ENCODE peak calls at places on chromosomes 7 and 10, in seven cellular contexts. Z, R, T, Q, A, Y and W are unnamed samples.

GRCh38 chr10:546971-547590 is 142.4 kb downstream of the DIP2C start:
- DNase-seq in Q (no peak), A (no peak), R (no peak), Y (no peak), T (no peak), Z (peak), W (no peak)

GRCh38 chr10:115975031-115975430 is 298.0 kb downstream of the GFRA1 start:
- DNase-seq in T (no peak), R (no peak), A (no peak), Y (no peak), Q (no peak), Z (no peak), W (no peak)

GRCh38 chr7:134318443-134318842 is 1.7 kb upstream of the SLC35B4 start:
- DNase-seq in T (no peak), Y (no peak), Q (no peak), Z (no peak), A (no peak), R (no peak), W (no peak)

GRCh38 chr7:130277763-130278643 is 11.3 kb downstream of the CPA2 start:
- DNase-seq in R (peak), T (peak), A (peak), Q (no peak), Y (peak), Z (peak), W (no peak)

GRCh38 chr7:107506683-107507339 is 37.0 kb downstream of the GPR22 start:
- DNase-seq in Q (no peak), R (no peak), Z (no peak), A (no peak), T (no peak), Y (peak), W (no peak)

GRCh38 chr7:55053651-55054226 is 34.9 kb downstream of the EGFR start:
- DNase-seq in Y (no peak), Q (no peak), T (no peak), A (no peak), Z (no peak), R (no peak), W (no peak)

GRCh38 chr7:129686063-129686462 is 74.5 kb downstream of the NRF1 start:
- DNase-seq in T (no peak), Y (no peak), R (no peak), A (no peak), Q (no peak), Z (no peak), W (no peak)

GRCh38 chr10:28807760-28808613 is 130.7 kb downstream of the BAMBI start:
- DNase-seq in R (no peak), A (peak), T (no peak), Z (no peak), Y (no peak), Q (no peak), W (no peak)

GRCh38 chr7:17506090-17506489 is 207.6 kb downstream of the AHR start:
- DNase-seq in Z (no peak), R (no peak), Y (no peak), A (no peak), Q (no peak), T (no peak), W (no peak)

GRCh38 chr10:125066704-125067447 is 93.5 kb downstream of the CTBP2 start:
- DNase-seq in T (no peak), Z (no peak), A (no peak), R (peak), Y (peak), Q (no peak), W (no peak)

GRCh38 chr10:132387723-132388210 is 9.2 kb upstream of the PWWP2B start:
- DNase-seq in Q (peak), T (peak), R (peak), Z (peak), Y (peak), A (peak), W (no peak)

GRCh38 chr10:27344568-27345454 is 104.2 kb upstream of the ACBD5 start:
- DNase-seq in A (no peak), T (no peak), R (no peak), Y (no peak), Q (no peak), Z (no peak), W (no peak)

GRCh38 chr10:122010405-122011050 is 21.6 kb downstream of the TACC2 start:
- DNase-seq in Z (no peak), A (no peak), Q (no peak), R (no peak), T (no peak), Y (no peak), W (no peak)

GRCh38 chr7:1028775-1029636 is 15.3 kb upstream of the GPR146 start:
- DNase-seq in Z (peak), A (peak), T (peak), Q (peak), R (peak), Y (peak), W (peak)

GRCh38 chr7:20466425-20467125 is 135.9 kb downstream of the ITGB8 start:
- DNase-seq in Y (no peak), A (no peak), Z (no peak), R (no peak), Q (no peak), T (no peak), W (no peak)

GRCh38 chr7:25820432-25821040 is 331.5 kb upstream of the NFE2L3 start:
- DNase-seq in R (no peak), Z (no peak), Q (no peak), A (no peak), T (no peak), Y (no peak), W (no peak)

GRCh38 chr7:47888371-47889265 is 59.6 kb downstream of the PKD1L1 start:
- DNase-seq in R (no peak), A (no peak), Z (no peak), Y (no peak), T (no peak), Q (no peak), W (no peak)

GRCh38 chr7:129801882-129802281 is 150.9 kb downstream of the UBE2H start:
- DNase-seq in Q (no peak), R (no peak), A (no peak), Y (no peak), Z (no peak), T (no peak), W (no peak)

GRCh38 chr7:105766421-105767191 is 109.8 kb downstream of the ATXN7L1 start:
- DNase-seq in T (no peak), Y (no peak), Q (no peak), A (no peak), R (no peak), Z (no peak), W (no peak)

GRCh38 chr7:151717415-151717814 is 159.5 kb downstream of the PRKAG2 start:
- DNase-seq in A (no peak), R (no peak), Y (no peak), T (no peak), Q (no peak), Z (no peak), W (no peak)

GRCh38 chr7:38224392-38224791 is 46.3 kb downstream of the STARD3NL start:
- DNase-seq in Y (no peak), A (no peak), Z (no peak), T (no peak), Q (no peak), R (no peak), W (no peak)

GRCh38 chr10:5775705-5776104 is 37.5 kb downstream of the GDI2 start:
- DNase-seq in T (no peak), R (no peak), Y (peak), Q (peak), Z (no peak), A (no peak), W (no peak)

GRCh38 chr10:13708256-13708990 is 121.7 kb downstream of the PRPF18 start:
- DNase-seq in A (no peak), Z (no peak), R (no peak), T (no peak), Y (no peak), Q (no peak), W (no peak)

GRCh38 chr10:47409171-47409865 is 25.2 kb upstream of the ZNF488 start:
- DNase-seq in A (no peak), T (no peak), R (no peak), Q (no peak), Y (no peak), Z (no peak), W (no peak)

GRCh38 chr7:120740348-120740747 is 117.6 kb downstream of the TSPAN12 start:
- DNase-seq in A (no peak), R (no peak), Z (no peak), Y (no peak), T (peak), Q (no peak), W (peak)

GRCh38 chr10:65041307-65041706 is 1520.1 kb downstream of the REEP3 start:
- DNase-seq in Q (no peak), A (no peak), R (no peak), T (no peak), Z (no peak), Y (no peak), W (no peak)

DNA sequence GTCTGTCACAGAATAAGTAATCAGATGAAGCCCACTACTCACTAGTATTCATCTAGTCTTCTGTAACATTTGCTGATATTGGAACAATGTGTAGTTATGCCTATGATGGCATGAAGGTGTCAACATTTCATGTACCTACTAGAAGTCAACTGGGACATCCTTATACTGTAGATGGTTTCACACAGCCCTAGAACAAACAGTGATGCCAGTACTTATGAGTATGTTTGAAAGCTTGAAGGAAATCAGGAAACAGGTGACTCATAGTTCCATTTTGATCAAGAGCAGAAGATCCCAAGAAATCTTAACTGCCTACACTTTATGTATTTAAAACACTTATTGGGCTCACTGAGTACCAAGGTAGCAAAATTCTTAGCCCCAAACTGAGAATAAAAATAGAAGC is 1519.6 kb downstream of the REEP3 start:
- DNase-seq in R (no peak), Y (no peak), T (no peak), Z (no peak), A (no peak), Q (no peak), W (no peak)
- TF ChIP-seq CTCF in R (no peak), Y (no peak), T (no peak), Z (no peak), A (no peak), Q (no peak), W (no peak)

DNA sequence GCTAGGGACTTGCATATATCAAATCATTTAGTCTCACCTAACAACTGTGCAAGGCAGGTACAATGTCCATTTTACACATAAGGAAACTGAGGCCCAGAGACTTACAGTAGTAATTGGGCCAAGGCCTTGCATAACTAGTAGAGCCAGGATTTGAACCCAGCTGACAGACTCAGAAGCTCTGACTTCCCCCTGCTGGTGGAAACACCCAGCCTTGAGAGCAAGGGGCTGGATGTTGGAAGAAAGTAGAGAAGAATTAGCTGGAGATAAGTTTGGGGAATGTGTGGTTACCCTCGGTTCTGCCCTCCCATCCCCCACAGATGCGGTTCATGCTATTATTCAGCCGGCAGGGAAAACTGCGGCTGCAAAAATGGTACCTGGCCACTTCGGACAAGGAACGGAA is 2.0 kb downstream of the AP1S1 start:
- DNase-seq in Y (no peak), T (no peak), Z (no peak), A (no peak), Q (no peak), R (no peak), W (no peak)
- TF ChIP-seq CTCF in Y (no peak), T (peak), Z (peak), A (peak), Q (no peak), R (no peak), W (peak)

GRCh38 chr10:103495321-103495720 is 1.8 kb downstream of the NEURL1 start:
- DNase-seq in T (no peak), Y (no peak), Z (no peak), Q (no peak), A (no peak), R (no peak), W (no peak)
- TF ChIP-seq CTCF in T (no peak), Y (no peak), Z (no peak), Q (no peak), A (no peak), R (no peak), W (no peak)

GRCh38 chr10:99522511-99523250 is 10.1 kb upstream of the NKX2-3 start:
- DNase-seq in T (no peak), Q (no peak), R (no peak), A (no peak), Y (no peak), Z (no peak), W (no peak)
- TF ChIP-seq CTCF in T (no peak), Q (no peak), R (no peak), A (no peak), Y (no peak), Z (no peak), W (no peak)